ENCODE peak calls at places on chromosomes 12 and 14, in eight cellular contexts. K is CD4-positive, alpha-beta T cell; H is NAMALWA; P is mucosa of gallbladder; G is M059J; Q is neuronal stem cell; O is KG1; M is foreskin fibroblast. S is an unnamed sample.

GRCh38 chr12:132560421-132560830 is 50.0 kb downstream of the LRCOL1 start:
- DNase-seq in P (no peak), G (no peak), H (peak), M (no peak), O (no peak), Q (no peak), K (no peak), S (no peak)

GRCh38 chr14:96094656-96095055 is 55.5 kb downstream of the C14orf132 start:
- DNase-seq in O (no peak), H (no peak), P (no peak), G (no peak), M (no peak), Q (no peak), K (no peak), S (no peak)

GRCh38 chr14:92987713-92988510 is 65.0 kb downstream of the CHGA start:
- DNase-seq in P (no peak), M (no peak), H (no peak), K (no peak), G (no peak), Q (no peak), O (no peak), S (no peak)

GRCh38 chr12:102960766-102961487 is 3.5 kb downstream of the ASCL1 start:
- DNase-seq in H (no peak), M (no peak), Q (no peak), O (no peak), P (no peak), K (no peak), G (no peak), S (no peak)

GRCh38 chr14:103123634-103124500 is 606 bp downstream of the TNFAIP2 start:
- DNase-seq in G (peak), Q (no peak), K (no peak), H (no peak), M (no peak), P (no peak), O (no peak), S (no peak)

GRCh38 chr12:54008260-54008552 is 579 bp upstream of the HOXC8 start:
- DNase-seq in P (no peak), G (no peak), H (no peak), K (no peak), Q (no peak), O (no peak), M (no peak), S (no peak)

GRCh38 chr12:49470986-49471385 is 67.8 kb upstream of the KCNH3 start:
- DNase-seq in H (no peak), M (no peak), K (no peak), O (no peak), Q (no peak), P (no peak), G (no peak), S (no peak)

GRCh38 chr12:120817559-120818330 is 86.4 kb downstream of the SPPL3 start:
- DNase-seq in M (no peak), Q (no peak), O (no peak), P (no peak), H (no peak), K (no peak), G (no peak), S (no peak)

GRCh38 chr12:108807476-108807875 is 49.9 kb downstream of the SSH1 start:
- DNase-seq in O (no peak), Q (no peak), M (no peak), G (no peak), K (no peak), P (no peak), H (no peak), S (no peak)

GRCh38 chr14:33964599-33965317 is 13.9 kb upstream of the EGLN3 start:
- DNase-seq in O (no peak), K (no peak), M (no peak), G (no peak), H (no peak), Q (peak), P (no peak), S (no peak)

GRCh38 chr14:90512332-90512951 is 115.6 kb downstream of the CALM1 start:
- DNase-seq in H (no peak), Q (no peak), O (no peak), G (no peak), K (no peak), M (no peak), P (peak), S (no peak)

GRCh38 chr14:91283666-91284065 is 39.2 kb upstream of the GPR68 start:
- DNase-seq in G (peak), H (peak), P (no peak), O (no peak), K (no peak), Q (no peak), M (no peak), S (no peak)

GRCh38 chr12:123936956-123937706 is 35.5 kb downstream of the CCDC92 start:
- DNase-seq in Q (no peak), K (no peak), O (no peak), P (no peak), G (no peak), M (no peak), H (no peak), S (no peak)

GRCh38 chr12:49111206-49111605 is 559 bp upstream of the LMBR1L start:
- DNase-seq in O (no peak), H (no peak), M (no peak), Q (no peak), G (no peak), P (no peak), K (no peak), S (no peak)

GRCh38 chr14:74400328-74400727 is 25.7 kb downstream of the SYNDIG1L start:
- DNase-seq in G (peak), P (no peak), H (peak), K (no peak), O (no peak), M (peak), Q (no peak), S (no peak)

GRCh38 chr12:8648598-8649205 is 13.9 kb downstream of the MFAP5 start:
- DNase-seq in K (no peak), M (no peak), O (no peak), G (no peak), P (no peak), H (no peak), Q (no peak), S (peak)

GRCh38 chr12:70317781-70318180 is 48.3 kb upstream of the KCNMB4 start:
- DNase-seq in P (no peak), H (peak), Q (no peak), G (no peak), K (no peak), O (no peak), M (no peak), S (no peak)

GRCh38 chr14:47675489-47676300 is at the start of gene MDGA2:
- DNase-seq in Q (peak), G (no peak), O (peak), M (no peak), H (no peak), P (no peak), K (no peak), S (no peak)

GRCh38 chr14:22839159-22839779 is 2.9 kb downstream of the MMP14 start:
- DNase-seq in O (no peak), G (peak), P (no peak), H (no peak), K (no peak), M (peak), Q (no peak), S (no peak)

GRCh38 chr14:38016497-38016896 is 191.2 kb upstream of the SSTR1 start:
- DNase-seq in K (no peak), H (peak), Q (no peak), G (no peak), M (no peak), O (no peak), P (no peak), S (no peak)

GRCh38 chr12:28027328-28027727 is 54.8 kb upstream of the PTHLH start:
- DNase-seq in Q (no peak), P (no peak), O (no peak), G (peak), M (no peak), K (no peak), H (no peak), S (no peak)

GRCh38 chr12:116393859-116394650 is 116.6 kb upstream of the MED13L start:
- DNase-seq in O (no peak), H (no peak), M (no peak), G (no peak), P (no peak), K (no peak), Q (no peak), S (no peak)

GRCh38 chr12:49545815-49546214 is 7.0 kb downstream of the KCNH3 start:
- DNase-seq in O (no peak), G (no peak), P (no peak), Q (no peak), M (no peak), K (no peak), H (no peak), S (no peak)

GRCh38 chr12:64691793-64692583 is 67.2 kb downstream of the GNS start:
- DNase-seq in K (no peak), G (no peak), H (no peak), P (no peak), O (no peak), Q (peak), M (no peak), S (no peak)

GRCh38 chr12:556498-556897 is 96.8 kb downstream of the B4GALNT3 start:
- DNase-seq in Q (no peak), K (no peak), H (no peak), M (no peak), P (no peak), G (no peak), O (no peak), S (no peak)